ENCODE peak calls at places on chromosomes 5 and 9, in four cellular contexts. T, Z, I and M are unnamed samples.

GRCh38 chr5:2017540-2018389 is 135.0 kb upstream of the IRX4 start:
- DNase-seq in Z (no peak), I (peak), T (no peak), M (peak)

GRCh38 chr9:8014987-8015682 is 215.6 kb upstream of the DMAC1 start:
- DNase-seq in I (no peak), T (no peak), Z (no peak), M (no peak)

GRCh38 chr9:105912868-105913516 is 218.7 kb downstream of the TMEM38B start:
- DNase-seq in I (no peak), T (no peak), Z (no peak), M (no peak)

GRCh38 chr5:171825046-171825445 is 39.4 kb downstream of the SMIM23 start:
- DNase-seq in I (no peak), T (no peak), Z (no peak), M (no peak)

GRCh38 chr5:1445895-1446601 is 808 bp upstream of the SLC6A3 start:
- DNase-seq in I (no peak), T (no peak), Z (peak), M (no peak)

GRCh38 chr5:142866563-142867275 is 96.5 kb downstream of the ARHGAP26 start:
- DNase-seq in T (no peak), I (peak), Z (peak), M (no peak)

GRCh38 chr9:7984713-7985112 is 185.1 kb upstream of the DMAC1 start:
- DNase-seq in Z (no peak), T (no peak), I (no peak), M (no peak)

GRCh38 chr5:125153231-125153630 is 406.8 kb upstream of the ZNF608 start:
- DNase-seq in I (no peak), T (no peak), Z (no peak), M (no peak)

GRCh38 chr5:179623906-179624741 is 653 bp upstream of the HNRNPH1 start:
- DNase-seq in T (peak), Z (no peak), I (peak), M (peak)

GRCh38 chr5:38602641-38603040 is 46.2 kb upstream of the LIFR start:
- DNase-seq in I (no peak), T (no peak), Z (no peak), M (no peak)

GRCh38 chr5:135004376-135004775 is 29.7 kb downstream of the PITX1 start:
- DNase-seq in I (no peak), Z (peak), T (no peak), M (no peak)

GRCh38 chr9:71741841-71742648 is 26.3 kb downstream of the CEMIP2 start:
- DNase-seq in Z (no peak), I (peak), T (no peak), M (no peak)

GRCh38 chr9:71742703-71743102 is 25.6 kb downstream of the CEMIP2 start:
- DNase-seq in T (no peak), I (no peak), Z (no peak), M (no peak)

GRCh38 chr9:71744754-71745521 is 23.4 kb downstream of the CEMIP2 start:
- DNase-seq in Z (no peak), I (no peak), T (no peak), M (no peak)

GRCh38 chr9:71743217-71743705 is 25.1 kb downstream of the CEMIP2 start:
- DNase-seq in Z (no peak), T (no peak), I (no peak), M (no peak)

GRCh38 chr9:71743884-71744283 is 24.4 kb downstream of the CEMIP2 start:
- DNase-seq in Z (no peak), I (no peak), T (no peak), M (no peak)
- TF ChIP-seq POLR2A in Z (no peak), I (no peak), T (no peak), M (no peak)

DNA sequence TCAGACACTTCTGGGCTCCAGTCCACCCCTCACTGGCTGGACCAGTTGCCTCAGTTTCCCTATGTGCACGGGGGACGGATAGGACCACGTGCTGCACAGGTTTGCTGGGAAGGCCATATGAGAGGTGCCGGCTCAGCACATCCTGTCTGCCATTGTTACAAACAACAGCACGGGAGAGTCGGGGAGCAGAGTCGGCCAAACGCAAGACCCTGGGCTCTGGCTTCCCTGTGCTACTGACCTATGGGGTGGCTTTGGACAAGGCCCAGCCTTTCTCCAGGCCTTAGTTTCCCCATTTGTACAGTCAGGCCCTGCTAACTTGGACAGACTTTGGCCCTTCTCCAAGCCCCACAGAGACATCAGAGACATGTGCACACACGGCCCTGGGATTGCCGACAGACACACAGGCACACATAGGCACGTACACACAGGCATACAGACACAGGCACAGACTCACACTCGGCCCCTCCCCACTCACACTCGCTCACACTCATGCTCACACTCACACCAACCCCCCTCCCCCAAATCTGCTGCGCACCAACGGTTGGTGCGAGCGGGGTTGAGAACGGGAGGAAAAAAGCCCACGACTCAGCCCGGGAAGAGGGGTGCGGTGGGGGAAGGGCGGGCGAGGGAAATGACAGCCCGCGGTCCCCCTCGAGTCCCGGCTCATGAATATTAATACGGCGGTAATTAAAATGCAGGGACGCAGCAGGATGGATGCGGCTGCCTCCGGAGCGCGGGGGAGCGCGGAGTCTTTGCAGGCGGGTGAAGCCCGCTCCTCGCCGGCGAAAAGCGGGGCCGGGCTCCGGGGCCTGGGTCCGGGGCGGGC is 133.0 kb downstream of the C9orf50 start:
- DNase-seq in T (no peak), Z (peak), I (no peak), M (no peak)
- TF ChIP-seq POLR2A in T (no peak), Z (no peak), I (no peak), M (no peak)

DNA sequence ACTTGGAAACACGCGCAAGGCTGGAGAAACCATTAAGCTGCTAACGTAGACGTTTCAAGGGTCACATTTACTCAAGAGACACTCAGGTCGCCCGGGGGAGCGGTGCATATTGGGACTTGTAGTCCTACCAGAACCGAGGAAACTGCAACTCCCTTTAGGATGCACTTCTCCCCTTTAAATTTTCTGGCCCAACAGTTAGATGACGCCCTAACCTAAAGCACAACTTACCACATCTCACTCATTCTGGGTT is 384 bp upstream of the DMXL1 start:
- DNase-seq in T (peak), Z (peak), I (no peak), M (no peak)
- TF ChIP-seq POLR2A in T (no peak), Z (no peak), I (peak), M (peak)

GRCh38 chr5:151682751-151683331 is 3.9 kb downstream of the SPARC start:
- DNase-seq in Z (no peak), T (no peak), I (no peak), M (no peak)
- TF ChIP-seq POLR2A in Z (no peak), T (no peak), I (no peak), M (no peak)

GRCh38 chr9:92325269-92325990 is at the start of the genes CENPP and NOL8:
- DNase-seq in I (peak), T (peak), Z (peak), M (peak)
- TF ChIP-seq POLR2A in I (peak), T (peak), Z (no peak), M (peak)

GRCh38 chr9:135890190-135890861 is 17.0 kb downstream of the CAMSAP1 start:
- DNase-seq in T (no peak), I (no peak), Z (no peak), M (no peak)

GRCh38 chr9:135888766-135889394 is 18.5 kb downstream of the CAMSAP1 start:
- DNase-seq in T (no peak), I (no peak), Z (no peak), M (no peak)

GRCh38 chr9:135888126-135888765 is 19.1 kb downstream of the CAMSAP1 start:
- DNase-seq in Z (no peak), T (no peak), I (no peak), M (no peak)

GRCh38 chr9:135890896-135891631 is 16.3 kb downstream of the CAMSAP1 start:
- DNase-seq in T (no peak), I (no peak), Z (no peak), M (no peak)

DNA sequence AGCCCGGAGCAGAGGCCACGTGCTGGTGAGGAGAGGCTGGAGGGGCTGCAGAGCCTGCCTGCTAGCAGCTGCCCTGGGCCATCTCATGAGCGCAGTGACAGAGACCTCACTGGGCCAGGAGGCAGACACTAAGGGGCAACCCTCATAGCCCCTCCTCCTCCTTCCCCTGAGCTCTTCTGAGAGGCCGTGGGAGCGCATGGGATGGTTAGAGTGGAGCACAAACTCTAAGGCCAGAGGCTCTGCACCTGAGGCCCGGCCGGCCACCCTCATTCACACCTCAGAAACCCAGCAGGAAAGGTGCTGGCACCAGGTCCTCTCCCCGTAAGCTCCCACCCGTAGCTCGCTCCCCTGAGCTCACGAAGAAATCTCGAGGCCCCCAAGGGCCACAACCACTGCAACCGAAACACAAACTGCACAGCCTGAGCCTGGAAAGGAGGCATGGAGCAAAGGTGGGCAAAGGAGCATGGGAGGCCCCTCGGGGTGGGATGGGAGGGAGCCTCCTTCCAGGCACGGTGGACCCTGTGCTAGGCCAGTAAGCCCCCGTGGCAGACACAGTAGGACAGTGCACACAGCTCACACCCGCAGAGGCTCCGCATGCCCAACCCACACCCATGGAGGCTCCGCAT is 17.7 kb downstream of the CAMSAP1 start:
- DNase-seq in Z (no peak), T (no peak), I (no peak), M (no peak)
- TF ChIP-seq POLR2A in Z (no peak), T (no peak), I (no peak), M (no peak)

DNA sequence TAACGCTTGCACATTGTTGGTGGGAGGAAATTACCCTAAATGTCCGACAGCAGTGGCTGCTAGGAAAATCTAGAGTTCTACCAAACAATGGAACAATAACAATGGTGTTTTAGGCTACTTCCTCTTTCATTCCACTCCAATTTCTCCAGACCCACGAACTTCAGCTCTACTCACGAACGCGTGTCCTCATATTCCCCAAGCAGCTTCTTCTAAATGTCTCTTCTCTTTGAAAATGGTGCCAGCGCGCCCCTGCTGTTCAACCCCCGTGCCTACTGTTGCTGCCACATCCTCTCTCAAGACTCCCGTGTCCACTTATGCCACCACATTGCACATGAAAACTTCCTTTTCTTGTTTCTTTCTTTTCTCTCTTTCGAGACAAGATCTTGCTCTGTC is 25.6 kb downstream of the OR2V2 start:
- DNase-seq in I (no peak), T (no peak), Z (no peak), M (no peak)
- TF ChIP-seq POLR2A in I (no peak), T (no peak), Z (no peak), M (no peak)